ENCODE peak calls at places on chromosomes 1 and 21, in four cellular contexts. One of them, this sample, is unnamed.

GRCh38 chr1:214506972-214507431 is 44.4 kb downstream of the PTPN14 start:
- DNase-seq in cardiac fibroblast: no peak
- DNase-seq in H9: no peak
- DNase-seq in COR-L47: no peak
- DNase-seq in this sample: no peak

GRCh38 chr1:74505133-74505532 is 7.3 kb downstream of the LRRC53 start:
- DNase-seq in COR-L47: peak; percentile 89
- DNase-seq in H9: peak; percentile 53
- DNase-seq in cardiac fibroblast: no peak
- DNase-seq in this sample: no peak

GRCh38 chr1:56196839-56197238 is 382.5 kb downstream of the PLPP3 start:
- DNase-seq in COR-L47: no peak
- DNase-seq in H9: no peak
- DNase-seq in cardiac fibroblast: no peak
- DNase-seq in this sample: no peak

GRCh38 chr1:109659997-109660755 is 4.3 kb downstream of the GSTM4 start:
- DNase-seq in H9: no peak
- DNase-seq in COR-L47: no peak
- DNase-seq in cardiac fibroblast: no peak
- DNase-seq in this sample: no peak

GRCh38 chr21:43734131-43734634 is 15.3 kb downstream of the PDXK start:
- DNase-seq in H9: no peak
- DNase-seq in cardiac fibroblast: no peak
- DNase-seq in COR-L47: no peak
- DNase-seq in this sample: no peak

GRCh38 chr1:68442822-68443556 is 6.8 kb downstream of the RPE65 start:
- DNase-seq in cardiac fibroblast: peak; percentile 59
- DNase-seq in H9: peak; percentile 35
- DNase-seq in COR-L47: no peak
- DNase-seq in this sample: peak; percentile 52

GRCh38 chr1:154019280-154019679 is 28.7 kb downstream of the RPS27 start:
- DNase-seq in COR-L47: no peak
- DNase-seq in H9: no peak
- DNase-seq in cardiac fibroblast: no peak
- DNase-seq in this sample: no peak

GRCh38 chr1:63622847-63623566 is 29.8 kb downstream of the PGM1 start:
- DNase-seq in COR-L47: no peak
- DNase-seq in cardiac fibroblast: no peak
- DNase-seq in H9: no peak
- DNase-seq in this sample: no peak

GRCh38 chr1:8116892-8117262 is 90.8 kb upstream of the ERRFI1 start:
- DNase-seq in COR-L47: no peak
- DNase-seq in cardiac fibroblast: peak; percentile 93
- DNase-seq in H9: no peak
- DNase-seq in this sample: peak; percentile 77

This sample was measured in SJSA1.